ENCODE peak calls at places on chromosomes 3 and 15, in nine cellular contexts. L is stimulated activated CD8-positive, alpha-beta memory T cell treated with anti-CD3 and anti-CD28 coated beads, Interleukin-2, amount 100 ng/mL, for 1 hour; U is substantia nigra; J is NCI-H1694; H is stimulated activated naive CD4-positive, alpha-beta T cell; C is stimulated activated CD4-positive, alpha-beta T cell treated with anti-CD3 and anti-CD28 coated beads, Interleukin-4, amount 100 ng/mL, for 4 hours; S is body of pancreas; I is nucleus accumbens; F is foreskin keratinocyte. Z is an unnamed sample.

GRCh38 chr3:71389191-71389590 is 194.3 kb downstream of the FOXP1 start:
- DNase-seq in L (no peak), U (no peak), J (no peak), H (no peak), C (no peak), S (no peak), I (no peak), F (no peak), Z (no peak)

GRCh38 chr3:45011756-45012441 is 14.2 kb upstream of the CLEC3B start:
- DNase-seq in L (no peak), U (no peak), J (no peak), H (no peak), C (no peak), S (peak), I (no peak), F (peak), Z (peak)

GRCh38 chr3:152376351-152377183 is 107.8 kb downstream of the MBNL1 start:
- DNase-seq in L (no peak), U (no peak), J (no peak), H (no peak), C (no peak), S (no peak), I (no peak), F (no peak), Z (no peak)

GRCh38 chr15:41827880-41828746 is at the start of gene JMJD7:
- DNase-seq in L (peak), U (peak), J (peak), H (peak), C (peak), S (peak), I (peak), F (peak), Z (peak)

GRCh38 chr3:172749201-172749965 is 1.1 kb upstream of the ECT2 start:
- DNase-seq in L (no peak), U (no peak), J (no peak), H (no peak), C (no peak), S (peak), I (no peak), F (peak), Z (peak)

GRCh38 chr3:37731895-37732294 is 129.8 kb upstream of the CTDSPL start:
- DNase-seq in L (no peak), U (no peak), J (no peak), H (no peak), C (no peak), S (no peak), I (no peak), F (no peak), Z (no peak)

GRCh38 chr15:75732809-75733451 is 20.3 kb upstream of the CSPG4 start:
- DNase-seq in L (peak), U (peak), J (no peak), H (peak), C (peak), S (peak), I (peak), F (peak), Z (peak)

GRCh38 chr3:73653877-73654276 is 29.1 kb upstream of the PDZRN3 start:
- DNase-seq in L (no peak), U (no peak), J (no peak), H (no peak), C (no peak), S (no peak), I (no peak), F (no peak), Z (no peak)

GRCh38 chr15:99014803-99015676 is 7.4 kb upstream of the PGPEP1L start:
- DNase-seq in L (no peak), U (no peak), J (no peak), H (peak), C (no peak), S (peak), I (no peak), F (peak), Z (no peak)

GRCh38 chr3:97432914-97433313 is 331.6 kb upstream of the ARL6 start:
- DNase-seq in L (no peak), U (no peak), J (no peak), H (no peak), C (no peak), S (no peak), I (no peak), F (no peak), Z (no peak)

Z was measured in stromal cell of bone marrow.